ENCODE peak calls at places on chromosomes 2 and 18, in seven cellular contexts. A, T, B, J, X, E and Z are unnamed samples.

GRCh38 chr2:96565111-96565510 is 28.6 kb downstream of the ARID5A start:
- DNase-seq in A (no peak), T (no peak), B (no peak), J (no peak), X (no peak), E (no peak), Z (no peak)

GRCh38 chr2:224479826-224480225 is 77.9 kb upstream of the FAM124B start:
- DNase-seq in A (no peak), T (no peak), B (no peak), J (no peak), X (no peak), E (no peak), Z (no peak)

GRCh38 chr2:30514134-30514860 is 67.3 kb downstream of the LCLAT1 start:
- DNase-seq in A (peak; percentile 62), T (no peak), B (no peak), J (no peak), X (no peak), E (no peak), Z (no peak)

GRCh38 chr2:12555012-12555645 is 161.6 kb upstream of the TRIB2 start:
- DNase-seq in A (peak; percentile 38), T (no peak), B (no peak), J (no peak), X (peak; percentile 24), E (no peak), Z (no peak)

GRCh38 chr2:10407841-10408648 is 40.1 kb downstream of the ODC1 start:
- DNase-seq in A (no peak), T (peak; percentile 86), B (peak; percentile 87), J (peak; percentile 51), X (peak; percentile 85), E (peak; percentile 87), Z (peak; percentile 94)

GRCh38 chr2:98140210-98140609 is 53.2 kb downstream of the VWA3B start:
- DNase-seq in A (no peak), T (no peak), B (no peak), J (no peak), X (no peak), E (no peak), Z (no peak)

GRCh38 chr18:500230-500555 is 308 bp downstream of the COLEC12 start:
- DNase-seq in A (peak; percentile 64), T (no peak), B (no peak), J (no peak), X (no peak), E (peak; percentile 62), Z (no peak)

GRCh38 chr2:120825370-120826259 is 89.9 kb downstream of the GLI2 start:
- DNase-seq in A (peak; percentile 89), T (no peak), B (peak; percentile 41), J (no peak), X (no peak), E (peak; percentile 90), Z (peak; percentile 33)

GRCh38 chr18:55634545-55634944 is 46.6 kb upstream of the TCF4 start:
- DNase-seq in A (no peak), T (no peak), B (no peak), J (no peak), X (no peak), E (no peak), Z (no peak)

GRCh38 chr18:73780218-73780617 is 367.4 kb downstream of the FBXO15 start:
- DNase-seq in A (no peak), T (no peak), B (no peak), J (no peak), X (no peak), E (no peak), Z (no peak)

GRCh38 chr2:200378652-200379290 is 72.3 kb downstream of the SPATS2L start:
- DNase-seq in A (no peak), T (no peak), B (no peak), J (no peak), X (no peak), E (no peak), Z (no peak)

GRCh38 chr2:197248623-197249022 is 62.0 kb downstream of the ANKRD44 start:
- DNase-seq in A (no peak), T (no peak), B (peak; percentile 19), J (no peak), X (no peak), E (no peak), Z (peak; percentile 58)

GRCh38 chr2:178874529-178875240 is 67.5 kb upstream of the TTN start:
- DNase-seq in A (no peak), T (no peak), B (no peak), J (no peak), X (no peak), E (no peak), Z (no peak)

GRCh38 chr18:26546170-26546874 is 2.0 kb downstream of the KCTD1 start:
- DNase-seq in A (no peak), T (no peak), B (no peak), J (no peak), X (no peak), E (no peak), Z (no peak)

GRCh38 chr2:223854741-223855140 is 17.4 kb upstream of the AP1S3 start:
- DNase-seq in A (no peak), T (no peak), B (no peak), J (no peak), X (no peak), E (no peak), Z (no peak)

GRCh38 chr2:154457291-154457690 is 241.2 kb upstream of the KCNJ3 start:
- DNase-seq in A (no peak), T (no peak), B (no peak), J (no peak), X (no peak), E (no peak), Z (no peak)

GRCh38 chr18:48896875-48897511 is 53.8 kb downstream of the SMAD7 start:
- DNase-seq in A (no peak), T (peak; percentile 63), B (peak; percentile 53), J (peak; percentile 19), X (peak; percentile 85), E (peak; percentile 76), Z (peak; percentile 79)

GRCh38 chr2:19790291-19790690 is 111.5 kb downstream of the TTC32 start:
- DNase-seq in A (no peak), T (no peak), B (no peak), J (no peak), X (no peak), E (no peak), Z (peak; percentile 32)

GRCh38 chr2:34105015-34105767 is 506.1 kb upstream of the FAM98A start:
- DNase-seq in A (no peak), T (no peak), B (no peak), J (no peak), X (no peak), E (no peak), Z (no peak)

GRCh38 chr2:144607899-144608477 is 88.1 kb upstream of the ZEB2 start:
- DNase-seq in A (no peak), T (no peak), B (peak; percentile 18), J (no peak), X (no peak), E (peak; percentile 68), Z (peak; percentile 29)

GRCh38 chr2:188449570-188449969 is 157.9 kb downstream of the GULP1 start:
- DNase-seq in A (no peak), T (no peak), B (no peak), J (no peak), X (no peak), E (no peak), Z (no peak)

GRCh38 chr2:183665976-183666375 is 541.7 kb downstream of the NUP35 start:
- DNase-seq in A (no peak), T (no peak), B (no peak), J (no peak), X (no peak), E (no peak), Z (no peak)

GRCh38 chr2:183671233-183671632 is 547.0 kb downstream of the NUP35 start:
- DNase-seq in A (no peak), T (no peak), B (no peak), J (no peak), X (no peak), E (no peak), Z (no peak)

DNA sequence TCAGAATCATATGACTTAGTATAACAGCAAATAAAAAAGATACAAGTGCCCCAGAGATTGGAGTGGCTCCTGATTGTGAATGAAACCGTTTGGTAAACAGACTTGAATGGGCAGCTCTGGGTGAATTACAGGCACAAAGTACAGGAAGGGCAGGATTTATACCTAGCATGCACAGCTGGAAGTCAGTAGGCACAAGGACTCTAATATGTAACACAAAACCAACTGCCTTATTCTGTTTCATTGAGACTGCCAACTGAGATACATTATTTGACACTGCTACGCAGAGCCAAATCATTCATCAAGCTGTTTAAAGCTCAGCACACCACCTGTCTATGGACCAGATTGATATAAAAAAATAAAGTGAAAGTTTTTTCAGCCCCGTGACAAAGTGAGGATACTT is 541.2 kb downstream of the NUP35 start:
- DNase-seq in A (no peak), T (no peak), B (peak; percentile 7), J (no peak), X (no peak), E (no peak), Z (no peak)
- TF ChIP-seq EP300 in A (no peak), T (no peak), B (no peak), J (no peak), X (no peak), E (no peak), Z (no peak)

GRCh38 chr2:218894168-218895157 is 13.8 kb downstream of the WNT10A start:
- DNase-seq in A (peak; percentile 37), T (no peak), B (no peak), J (no peak), X (no peak), E (no peak), Z (no peak)
- H3K4me1 ChIP-seq in A (no peaks in the 10 kb centered on the region), T (peaks cover 40% of the 10 kb centered on the region), B (peaks cover 19% of the 10 kb centered on the region), J (peaks cover 56% of the 10 kb centered on the region), X (no peaks in the 10 kb centered on the region), E (peaks cover 35% of the 10 kb centered on the region), Z (peaks cover 38% of the 10 kb centered on the region)

GRCh38 chr2:240868286-240869108 is at the start of gene AGXT:
- DNase-seq in A (no peak), T (no peak), B (peak; percentile 71), J (no peak), X (no peak), E (peak; percentile 52), Z (peak; percentile 48)
- TF ChIP-seq POLR2AphosphoS5 in A (no peak), T (no peak), B (no peak), J (no peak), X (no peak), E (no peak), Z (no peak)

GRCh38 chr2:124666976-124667375 is 641.9 kb downstream of the CNTNAP5 start:
- DNase-seq in A (no peak), T (no peak), B (no peak), J (no peak), X (no peak), E (no peak), Z (no peak)

GRCh38 chr2:124668161-124668560 is 643.1 kb downstream of the CNTNAP5 start:
- DNase-seq in A (no peak), T (no peak), B (no peak), J (no peak), X (no peak), E (no peak), Z (no peak)

GRCh38 chr2:124663293-124663997 is 638.4 kb downstream of the CNTNAP5 start:
- DNase-seq in A (no peak), T (no peak), B (no peak), J (no peak), X (no peak), E (no peak), Z (no peak)

GRCh38 chr2:124661558-124661957 is 636.5 kb downstream of the CNTNAP5 start:
- DNase-seq in A (no peak), T (no peak), B (no peak), J (no peak), X (no peak), E (no peak), Z (no peak)

DNA sequence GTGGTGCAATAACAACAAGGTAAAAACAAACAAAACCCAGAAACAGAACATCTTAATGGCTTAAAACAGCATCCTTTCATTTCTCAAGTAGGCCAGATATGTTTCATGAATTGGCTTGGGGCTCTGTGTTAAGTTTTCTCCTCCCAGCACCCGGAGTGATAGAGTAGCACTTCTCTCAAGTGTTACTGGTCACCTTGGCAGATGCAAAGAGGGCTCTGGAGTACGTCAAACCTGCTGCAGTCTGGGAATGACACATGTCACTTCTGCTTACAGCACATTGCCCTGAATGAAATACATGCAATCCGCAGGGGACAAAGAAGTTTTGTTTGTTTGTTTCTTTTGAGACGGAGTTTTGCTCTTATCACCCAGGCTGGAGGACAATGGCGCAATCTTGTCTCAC is 639.3 kb downstream of the CNTNAP5 start:
- DNase-seq in A (no peak), T (no peak), B (no peak), J (no peak), X (no peak), E (no peak), Z (no peak)
- TF ChIP-seq EP300 in A (no peak), T (no peak), B (no peak), J (no peak), X (no peak), E (no peak), Z (no peak)